ENCODE peak calls at places on chromosomes 7 and 10, in four cellular contexts. H, P, X and U are unnamed samples.

GRCh38 chr7:135334830-135335543 is 101.3 kb downstream of the STRA8 start:
- DNase-seq in P (no peak), H (no peak), X (no peak), U (no peak)

GRCh38 chr10:1022413-1022812 is 3.2 kb downstream of the IDI2 start:
- DNase-seq in H (no peak), X (no peak), P (no peak), U (no peak)

GRCh38 chr7:5231116-5231515 is 41.1 kb downstream of the WIPI2 start:
- DNase-seq in P (no peak), H (no peak), X (no peak), U (no peak)

GRCh38 chr10:95524358-95525032 is 36.7 kb downstream of the SORBS1 start:
- DNase-seq in P (no peak), X (no peak), H (no peak), U (no peak)

GRCh38 chr10:34638405-34639054 is 176.6 kb downstream of the PARD3 start:
- DNase-seq in X (peak; percentile 56), P (peak; percentile 80), H (peak; percentile 86), U (peak; percentile 72)

GRCh38 chr10:97520978-97521761 is 22.4 kb downstream of the UBTD1 start:
- DNase-seq in P (no peak), X (no peak), H (peak; percentile 33), U (no peak)

GRCh38 chr7:43658718-43659548 is 70.4 kb downstream of the COA1 start:
- DNase-seq in X (peak; percentile 81), P (no peak), H (no peak), U (no peak)

GRCh38 chr7:85851571-85852193 is 664.8 kb upstream of the SEMA3D start:
- DNase-seq in H (no peak), X (peak; percentile 16), P (peak; percentile 12), U (peak; percentile 31)

GRCh38 chr7:141609566-141609965 is 58.4 kb downstream of the AGK start:
- DNase-seq in P (no peak), X (no peak), H (peak; percentile 37), U (no peak)

GRCh38 chr7:14368285-14368684 is 378.8 kb upstream of the ETV1 start:
- DNase-seq in X (no peak), P (no peak), H (no peak), U (no peak)

GRCh38 chr10:43340619-43341018 is 30.8 kb upstream of the FXYD4 start:
- DNase-seq in P (no peak), H (no peak), X (no peak), U (no peak)

GRCh38 chr7:109003742-109004141 is 434.1 kb downstream of the DNAJB9 start:
- DNase-seq in H (no peak), P (no peak), X (no peak), U (no peak)

DNA sequence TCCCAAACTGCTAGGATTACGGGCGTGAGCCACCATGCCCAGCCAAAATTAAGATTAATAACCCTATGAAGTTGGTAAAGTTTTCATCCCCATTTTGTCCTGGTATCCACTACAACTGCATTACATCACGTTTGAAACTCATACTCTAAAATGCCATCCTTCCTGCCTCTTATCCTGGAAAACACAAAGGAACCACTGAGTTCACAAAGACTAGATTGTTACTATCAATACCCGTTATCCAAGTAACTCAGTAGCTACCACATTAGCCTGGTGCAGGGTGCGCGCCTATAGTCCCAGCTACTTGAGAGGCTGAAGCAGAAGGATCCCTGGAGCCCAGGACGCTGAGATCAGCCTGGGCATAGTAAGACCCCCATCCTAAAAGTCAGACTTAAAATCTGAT is 63.5 kb upstream of the ANAPC16 start:
- DNase-seq in P (no peak), H (no peak), X (no peak), U (no peak)
- TF ChIP-seq FOXJ3 in P (no peak), H (no peak), X (no peak), U (no peak)

DNA sequence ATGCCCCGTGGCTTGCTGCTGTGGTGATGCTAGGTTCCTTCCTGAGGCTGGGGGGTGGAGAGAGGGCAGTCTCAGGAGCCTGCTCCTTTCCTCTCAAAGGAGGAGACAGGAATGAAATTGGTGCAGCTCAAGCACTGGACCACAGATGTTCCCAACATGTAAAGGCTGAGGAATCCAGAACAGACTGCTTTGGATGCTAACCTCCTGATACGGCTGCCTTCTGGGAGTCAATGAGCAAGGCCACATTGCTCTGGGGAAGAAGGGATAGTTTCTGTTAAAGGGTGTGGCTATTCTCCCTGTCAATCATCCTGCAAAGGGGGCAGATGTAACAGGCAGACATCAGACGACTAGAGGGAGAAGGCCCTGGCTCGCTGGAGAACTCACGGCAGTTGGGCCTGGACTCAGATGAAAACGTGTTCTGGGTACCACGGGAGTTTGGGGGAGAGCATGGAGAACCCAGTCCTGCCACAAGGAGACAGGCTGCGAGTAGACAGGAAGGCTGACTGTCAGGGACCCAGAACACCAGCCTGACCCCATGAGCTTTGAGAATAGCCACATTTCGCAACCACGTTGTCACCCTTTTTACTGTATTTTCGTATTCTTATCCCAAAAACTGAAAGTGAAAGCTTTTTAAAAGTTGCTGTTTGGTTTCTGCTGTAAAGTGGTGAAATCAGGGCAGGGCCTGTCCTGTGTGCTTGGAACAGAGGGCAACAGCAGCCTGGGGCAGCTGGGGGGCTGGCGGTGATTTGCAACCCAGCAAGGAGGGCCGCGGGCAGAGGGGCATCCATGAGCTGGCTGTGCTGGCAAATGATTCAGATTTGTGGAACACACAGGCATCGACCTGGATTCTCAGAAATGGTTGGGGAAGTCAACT is 95.4 kb downstream of the MYOF start:
- DNase-seq in P (no peak), H (no peak), X (no peak), U (no peak)
- TF ChIP-seq FOXJ3 in P (no peak), H (no peak), X (no peak), U (no peak)

DNA sequence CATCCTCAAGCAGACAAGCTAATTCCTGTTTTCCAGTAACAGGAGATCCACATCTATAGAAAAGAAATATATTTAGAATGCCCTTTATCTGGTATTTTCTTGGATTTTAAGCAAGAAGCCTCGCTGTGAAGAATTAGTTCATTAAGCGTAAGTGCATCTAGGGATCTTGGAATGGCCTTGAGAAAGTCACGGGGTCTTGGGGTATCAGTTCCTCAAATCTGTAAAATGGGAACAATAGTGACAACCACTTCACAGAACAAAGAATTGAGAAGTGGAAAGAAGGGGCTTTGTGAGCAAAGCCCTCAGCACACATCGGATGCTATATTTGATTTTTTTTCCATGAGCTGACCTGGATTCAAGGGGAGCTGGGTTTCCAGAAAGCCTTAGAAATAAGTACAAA is 32.3 kb upstream of the WDFY4 start:
- DNase-seq in X (no peak), P (no peak), H (no peak), U (no peak)
- TF ChIP-seq FOXJ3 in X (no peak), P (no peak), H (no peak), U (no peak)

DNA sequence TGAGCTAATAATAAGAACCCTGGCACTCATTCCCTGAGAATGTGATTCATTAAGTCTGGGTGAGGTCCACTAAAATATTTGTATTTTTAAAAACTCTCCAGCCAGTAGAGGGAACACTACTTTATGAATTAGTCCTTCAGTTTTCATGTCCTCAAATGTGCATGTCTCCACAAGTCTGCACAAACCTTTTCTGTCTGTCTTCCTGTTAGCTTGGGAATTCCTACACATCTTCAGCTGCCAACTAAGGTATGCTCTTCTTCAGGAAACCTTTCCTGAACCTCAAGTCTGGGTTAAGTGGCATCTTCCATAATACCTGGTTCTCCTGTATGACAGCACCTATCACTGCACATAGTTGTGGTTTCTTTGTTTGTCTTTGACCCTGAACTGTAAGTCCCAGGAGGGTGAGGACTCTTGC is 119.6 kb upstream of the MKX start:
- DNase-seq in H (no peak), X (no peak), P (no peak), U (no peak)
- TF ChIP-seq FOXJ3 in H (no peak), X (no peak), P (no peak), U (no peak)

DNA sequence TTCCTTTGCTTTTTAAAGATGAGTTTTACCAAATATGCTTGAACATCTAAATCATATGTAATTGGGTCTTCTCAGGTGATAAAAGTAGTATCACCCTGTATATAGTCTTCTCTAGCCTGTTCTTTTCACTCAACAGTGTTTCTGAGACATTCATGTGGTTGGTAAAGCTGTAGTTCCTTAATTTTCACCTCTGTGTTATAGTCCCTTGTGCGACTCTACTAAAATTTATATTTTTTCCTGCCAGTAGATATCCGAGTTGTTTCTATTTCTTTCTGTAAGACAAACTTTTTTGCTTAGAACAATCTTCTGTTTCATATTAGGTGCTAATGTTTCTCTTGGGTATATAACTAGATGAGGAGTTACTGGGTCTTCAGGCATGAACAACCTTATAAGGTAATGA is 35.6 kb downstream of the SYPL1 start:
- DNase-seq in H (no peak), P (no peak), X (no peak), U (no peak)
- TF ChIP-seq FOXJ3 in H (no peak), P (no peak), X (no peak), U (no peak)

DNA sequence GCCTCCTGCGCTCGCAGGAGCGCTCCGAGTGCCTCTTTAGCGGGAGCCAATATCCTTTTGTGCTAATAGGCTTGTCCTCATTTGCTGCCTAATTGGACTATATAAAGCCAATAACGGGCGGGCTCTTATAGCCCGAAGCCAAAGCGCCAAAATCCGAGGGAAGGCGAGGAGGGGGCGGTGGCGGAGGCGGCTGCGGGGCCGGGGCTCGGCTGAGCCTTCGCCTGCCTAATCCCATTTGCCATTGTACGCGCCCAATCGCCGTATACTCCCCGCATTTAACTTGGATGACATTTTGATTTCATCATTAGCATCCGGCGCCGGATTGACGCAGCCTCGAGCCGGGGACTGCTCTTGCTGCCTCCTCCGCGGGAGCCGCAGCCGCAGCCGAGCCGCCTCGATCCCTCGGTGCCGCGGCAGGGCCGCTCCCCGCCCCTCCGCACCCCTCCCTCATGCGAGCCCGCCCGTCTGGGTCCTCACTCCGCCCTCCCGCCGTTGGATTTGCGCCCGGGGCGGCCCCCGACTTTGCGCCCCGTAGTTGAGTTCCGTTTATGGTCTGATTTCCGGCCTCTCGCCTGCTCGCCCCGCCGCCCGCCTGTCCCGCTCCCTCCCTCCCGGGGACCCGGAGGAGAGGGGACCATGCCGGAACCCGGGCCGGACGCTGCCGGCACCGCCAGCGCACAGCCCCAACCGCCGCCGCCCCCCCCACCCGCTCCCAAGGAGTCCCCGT is at the start of gene HMX3:
- DNase-seq in P (peak; percentile 86), H (peak; percentile 79), X (no peak), U (peak; percentile 57)
- TF ChIP-seq FOXJ3 in P (no peak), H (no peak), X (no peak), U (no peak)

DNA sequence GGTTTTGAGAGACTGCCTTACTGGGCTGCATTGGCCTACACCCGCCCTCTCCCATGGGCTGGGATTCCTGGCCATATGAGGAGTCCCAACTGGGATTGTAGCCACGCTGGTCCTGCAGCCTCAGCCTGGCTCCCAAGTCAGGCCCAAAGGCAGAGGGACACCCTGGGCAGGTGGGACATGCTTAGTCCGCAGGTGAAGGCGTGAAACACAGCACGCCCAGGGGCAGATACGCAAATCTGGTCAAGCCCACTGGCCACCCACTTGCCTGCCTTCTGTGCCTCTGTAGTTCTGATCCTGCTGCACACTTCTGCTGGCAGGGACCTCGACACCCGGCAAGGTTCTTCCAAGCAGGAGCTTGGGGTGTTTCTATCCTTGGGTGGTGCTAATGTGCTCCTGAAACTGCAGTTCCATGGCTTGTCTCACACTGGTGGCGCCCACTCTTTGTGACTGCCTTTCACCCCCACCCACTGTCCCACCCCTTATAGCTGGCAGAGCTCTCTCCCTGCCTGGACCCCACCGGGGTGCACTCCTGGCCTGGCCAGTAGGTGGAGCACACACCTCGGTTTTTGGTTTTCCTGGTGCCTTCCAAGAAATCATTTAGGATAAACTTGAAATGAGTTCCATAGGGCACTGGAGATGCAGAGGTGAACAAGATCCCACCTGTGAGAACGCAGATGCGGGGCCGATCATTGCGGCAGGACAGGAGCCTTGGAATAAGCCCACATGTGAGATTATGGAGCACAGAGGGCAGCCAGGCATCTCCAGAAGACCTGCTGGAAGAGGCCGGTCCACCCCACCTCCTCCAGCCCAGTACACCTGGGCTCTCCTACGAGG is 47.9 kb downstream of the MKI67 start:
- DNase-seq in H (peak; percentile 75), P (peak; percentile 45), X (peak; percentile 28), U (peak; percentile 86)
- TF ChIP-seq FOXJ3 in H (no peak), P (no peak), X (no peak), U (no peak)